ENCODE peak calls at places on chromosomes 6 and 20, in four cellular contexts. T is fibroblast of gingiva; V is mucosa of descending colon; B is stimulated activated CD4-positive, alpha-beta T cell treated with anti-CD3 and anti-CD28 coated beads, Interleukin-2, amount 100 ng/mL, for 24 hours. K is an unnamed sample.

GRCh38 chr6:116158641-116159040 is 32.7 kb upstream of the COL10A1 start:
- DNase-seq in T (peak; percentile 28), V (no peak), B (no peak), K (no peak)

GRCh38 chr6:116631379-116631990 is 15.2 kb downstream of the RSPH4A start:
- DNase-seq in T (no peak), V (no peak), B (no peak), K (no peak)

GRCh38 chr20:19783966-19784401 is 25.9 kb downstream of the RIN2 start:
- DNase-seq in T (peak; percentile 43), V (no peak), B (no peak), K (no peak)

GRCh38 chr6:100346828-100347227 is 117.9 kb downstream of the SIM1 start:
- DNase-seq in T (peak; percentile 71), V (no peak), B (no peak), K (no peak)

GRCh38 chr6:7486951-7487350 is 54.5 kb upstream of the DSP start:
- DNase-seq in T (no peak), V (no peak), B (no peak), K (no peak)

GRCh38 chr6:73364121-73364520 is 1.7 kb downstream of the KHDC3L start:
- DNase-seq in T (no peak), V (no peak), B (no peak), K (no peak)

GRCh38 chr6:90648873-90649272 is 62.0 kb upstream of the MAP3K7 start:
- DNase-seq in T (no peak), V (no peak), B (no peak), K (no peak)

GRCh38 chr6:53546256-53546655 is 1.4 kb upstream of the GCLC start:
- DNase-seq in T (no peak), V (no peak), B (no peak), K (no peak)

GRCh38 chr20:37492096-37492625 is 28.9 kb upstream of the NNAT start:
- DNase-seq in T (no peak), V (no peak), B (no peak), K (no peak)

GRCh38 chr6:37369321-37370196 is 15.8 kb downstream of the RNF8 start:
- DNase-seq in T (no peak), V (no peak), B (no peak), K (no peak)

GRCh38 chr6:170175644-170176620 is 114.9 kb downstream of the DLL1 start:
- DNase-seq in T (no peak), V (no peak), B (no peak), K (no peak)

GRCh38 chr6:169656626-169657610 is 44.9 kb downstream of the WDR27 start:
- DNase-seq in T (no peak), V (no peak), B (no peak), K (no peak)

GRCh38 chr6:713351-713750 is 20.4 kb upstream of the EXOC2 start:
- DNase-seq in T (peak; percentile 70), V (no peak), B (no peak), K (no peak)

GRCh38 chr20:17570347-17571152 is 675 bp downstream of the DSTN start:
- DNase-seq in T (peak; percentile 34), V (peak; percentile 77), B (no peak), K (no peak)

GRCh38 chr6:106377061-106377540 is 16.6 kb downstream of the CRYBG1 start:
- DNase-seq in T (peak; percentile 4), V (no peak), B (no peak), K (no peak)

GRCh38 chr6:139778688-139779087 is 404.2 kb upstream of the CITED2 start:
- DNase-seq in T (peak; percentile 5), V (no peak), B (no peak), K (no peak)

GRCh38 chr20:57529810-57530209 is 4.9 kb upstream of the CTCFL start:
- DNase-seq in T (no peak), V (peak; percentile 64), B (no peak), K (no peak)

GRCh38 chr6:56860466-56860865 is 94.4 kb upstream of the BEND6 start:
- DNase-seq in T (no peak), V (no peak), B (no peak), K (no peak)

GRCh38 chr6:130518588-130518987 is 152.8 kb downstream of the TMEM200A start:
- DNase-seq in T (no peak), V (no peak), B (no peak), K (no peak)

GRCh38 chr20:1674361-1674760 is 16.8 kb upstream of the SIRPG start:
- DNase-seq in T (no peak), V (no peak), B (no peak), K (no peak)

GRCh38 chr6:33683576-33684427 is 27.7 kb downstream of the UQCC2 start:
- DNase-seq in T (no peak), V (no peak), B (no peak), K (no peak)

GRCh38 chr6:7219310-7219709 is 93.7 kb downstream of the SSR1 start:
- DNase-seq in T (no peak), V (no peak), B (no peak), K (no peak)

GRCh38 chr6:89430563-89430962 is 2.4 kb upstream of the ANKRD6 start:
- DNase-seq in T (no peak), V (no peak), B (no peak), K (no peak)

GRCh38 chr20:55348201-55348600 is 657.1 kb downstream of the CBLN4 start:
- DNase-seq in T (no peak), V (no peak), B (no peak), K (no peak)

GRCh38 chr20:33031531-33031930 is at the start of gene BPIFB6:
- DNase-seq in T (no peak), V (no peak), B (no peak), K (no peak)

GRCh38 chr6:12525276-12525675 is 191.3 kb upstream of the PHACTR1 start:
- DNase-seq in T (no peak), V (no peak), B (no peak), K (no peak)

GRCh38 chr6:141634269-141634668 is 498.5 kb upstream of the GJE1 start:
- DNase-seq in T (no peak), V (no peak), B (no peak), K (no peak)

GRCh38 chr6:112482373-112482772 is 135.2 kb downstream of the RFPL4B start:
- DNase-seq in T (no peak), V (no peak), B (no peak), K (no peak)

GRCh38 chr20:36988494-36988966 is 37.0 kb upstream of the SAMHD1 start:
- DNase-seq in T (no peak), V (no peak), B (no peak), K (no peak)

GRCh38 chr6:33875141-33875581 is 71.4 kb upstream of the MLN start:
- DNase-seq in T (no peak), V (no peak), B (no peak), K (no peak)

GRCh38 chr6:135701426-135701825 is 150.1 kb upstream of the PDE7B start:
- DNase-seq in T (peak; percentile 10), V (no peak), B (no peak), K (no peak)

GRCh38 chr20:53934421-53935352 is 135.7 kb downstream of the BCAS1 start:
- DNase-seq in T (peak; percentile 76), V (no peak), B (no peak), K (no peak)

GRCh38 chr6:84263557-84263956 is 36.1 kb upstream of the CEP162 start:
- DNase-seq in T (peak; percentile 2), V (no peak), B (no peak), K (no peak)

GRCh38 chr20:8449120-8449519 is 317.1 kb downstream of the PLCB1 start:
- DNase-seq in T (peak; percentile 12), V (no peak), B (no peak), K (no peak)

GRCh38 chr20:43799150-43799711 is 72.4 kb upstream of the GTSF1L start:
- DNase-seq in T (peak; percentile 17), V (no peak), B (no peak), K (no peak)